ENCODE peak calls at places on chromosomes 7 and 10, in seven cellular contexts. R is CD4-positive, CD25-positive, alpha-beta regulatory T cell; L is coronary artery; D is pulmonary artery endothelial cell; J is left ventricle myocardium inferior; P is cardiac fibroblast; S is activated T-cell treated with anti-CD3 and anti-CD28 coated beads, Interleukin-2, amount 50 U/mL, for 72 hours. F is an unnamed sample.

GRCh38 chr7:82131224-82131623 is 312.4 kb downstream of the CACNA2D1 start:
- DNase-seq in R (no peak), L (no peak), D (no peak), J (no peak), P (no peak), S (no peak), F (no peak)

GRCh38 chr7:2273866-2274265 is 31.8 kb downstream of the NUDT1 start:
- DNase-seq in R (no peak), L (no peak), D (no peak), J (no peak), P (no peak), S (no peak), F (no peak)

GRCh38 chr7:26090927-26091519 is 61.0 kb upstream of the NFE2L3 start:
- DNase-seq in R (no peak), L (no peak), D (peak; percentile 30), J (no peak), P (peak; percentile 82), S (no peak), F (peak; percentile 23)

GRCh38 chr10:93917064-93917391 is 23.2 kb downstream of the SLC35G1 start:
- DNase-seq in R (no peak), L (no peak), D (no peak), J (no peak), P (no peak), S (no peak), F (no peak)

GRCh38 chr7:27462575-27463270 is 200.0 kb downstream of the HIBADH start:
- DNase-seq in R (no peak), L (no peak), D (no peak), J (no peak), P (peak; percentile 55), S (no peak), F (no peak)

GRCh38 chr10:69130251-69130650 is 6.3 kb downstream of the VPS26A start:
- DNase-seq in R (no peak), L (no peak), D (no peak), J (no peak), P (peak; percentile 11), S (no peak), F (no peak)

GRCh38 chr10:27747096-27747451 is 1.5 kb upstream of the MKX start:
- DNase-seq in R (no peak), L (no peak), D (no peak), J (no peak), P (no peak), S (peak; percentile 26), F (no peak)

GRCh38 chr7:19113855-19114590 is 3.4 kb downstream of the TWIST1 start:
- DNase-seq in R (no peak), L (no peak), D (no peak), J (no peak), P (no peak), S (no peak), F (no peak)

GRCh38 chr10:110151467-110151866 is 55.9 kb upstream of the MXI1 start:
- DNase-seq in R (no peak), L (no peak), D (no peak), J (no peak), P (no peak), S (no peak), F (no peak)

GRCh38 chr7:133741703-133742102 is 385.4 kb upstream of the LRGUK start:
- DNase-seq in R (no peak), L (no peak), D (no peak), J (no peak), P (no peak), S (no peak), F (no peak)

GRCh38 chr7:35249537-35249907 is 4.4 kb downstream of the TBX20 start:
- DNase-seq in R (no peak), L (no peak), D (no peak), J (peak; percentile 24), P (peak; percentile 67), S (no peak), F (no peak)

GRCh38 chr10:29689001-29689400 is 54.2 kb upstream of the SVIL start:
- DNase-seq in R (no peak), L (no peak), D (peak; percentile 63), J (no peak), P (peak; percentile 73), S (peak; percentile 28), F (no peak)

GRCh38 chr7:90740364-90740763 is 144.2 kb downstream of the CDK14 start:
- DNase-seq in R (no peak), L (no peak), D (no peak), J (no peak), P (no peak), S (no peak), F (no peak)

GRCh38 chr10:96448021-96448457 is 65.7 kb downstream of the TLL2 start:
- DNase-seq in R (no peak), L (no peak), D (no peak), J (peak; percentile 84), P (peak; percentile 13), S (no peak), F (no peak)

GRCh38 chr7:135238112-135238744 is 4.6 kb downstream of the STRA8 start:
- DNase-seq in R (no peak), L (no peak), D (no peak), J (no peak), P (no peak), S (peak; percentile 22), F (no peak)

GRCh38 chr10:3399756-3400155 is 227.2 kb upstream of the PITRM1 start:
- DNase-seq in R (no peak), L (no peak), D (peak; percentile 10), J (no peak), P (no peak), S (no peak), F (no peak)

GRCh38 chr7:68238204-68238805 is 1241.7 kb downstream of the TYW1 start:
- DNase-seq in R (no peak), L (no peak), D (no peak), J (no peak), P (no peak), S (no peak), F (no peak)

GRCh38 chr7:158973440-158973839 is 117.1 kb downstream of the DYNC2I1 start:
- DNase-seq in R (peak; percentile 5), L (no peak), D (no peak), J (peak; percentile 45), P (peak; percentile 41), S (no peak), F (peak; percentile 3)

GRCh38 chr10:102835007-102835482 is 2.2 kb downstream of the CYP17A1 start:
- DNase-seq in R (peak; percentile 59), L (no peak), D (no peak), J (peak; percentile 68), P (peak; percentile 83), S (peak; percentile 81), F (peak; percentile 58)

GRCh38 chr10:45004661-45005060 is 3.9 kb downstream of the ZNF22 start:
- DNase-seq in R (no peak), L (no peak), D (no peak), J (no peak), P (no peak), S (no peak), F (no peak)